ENCODE peak calls at places on chromosomes 5 and 9, in five cellular contexts. E is effector memory CD4-positive, alpha-beta T cell; M is CD8-positive, alpha-beta T cell; J is HL-60; W is A673. N is an unnamed sample. For H3K27me3, the result is how much of the 10 kb centered on the place peaks cover.

GRCh38 chr5:27639005-27639612 is 600.7 kb upstream of the CDH9 start:
- DNase-seq in M (no peak), E (no peak), J (no peak), W (no peak), N (no peak)

GRCh38 chr5:137666109-137666850 is 69.6 kb downstream of the KLHL3 start:
- DNase-seq in M (peak), E (peak), J (peak), W (no peak), N (no peak)

GRCh38 chr5:30209752-30210151 is 983.7 kb upstream of the CDH6 start:
- DNase-seq in E (no peak), M (no peak), J (no peak), W (no peak), N (no peak)

GRCh38 chr9:136726631-136727191 is 14.3 kb downstream of the DIPK1B start:
- DNase-seq in W (peak), J (peak), E (no peak), M (no peak), N (no peak)

GRCh38 chr5:172175263-172175719 is 12.7 kb downstream of the STK10 start:
- DNase-seq in W (no peak), M (peak), E (peak), J (peak), N (no peak)

GRCh38 chr9:131854906-131855504 is 115.1 kb upstream of the RAPGEF1 start:
- DNase-seq in E (no peak), W (no peak), M (no peak), J (no peak), N (no peak)

GRCh38 chr5:55101556-55102276 is 730 bp upstream of the GZMA start:
- DNase-seq in W (no peak), M (no peak), E (no peak), J (no peak), N (no peak)

GRCh38 chr9:114864471-114864870 is 58.6 kb upstream of the TNFSF15 start:
- DNase-seq in W (no peak), J (no peak), E (no peak), M (no peak), N (no peak)

GRCh38 chr9:134326754-134327526 is 685 bp downstream of the RXRA start:
- DNase-seq in M (no peak), W (no peak), E (no peak), J (no peak), N (no peak)

GRCh38 chr9:70413427-70413797 is 1.0 kb downstream of the KLF9 start:
- DNase-seq in E (no peak), W (peak), M (no peak), J (no peak), N (no peak)

GRCh38 chr9:131610231-131610761 is 65.0 kb downstream of the PRRT1B start:
- DNase-seq in W (no peak), J (no peak), M (no peak), E (no peak), N (no peak)

GRCh38 chr9:83986765-83987401 is 6.3 kb downstream of the RMI1 start:
- DNase-seq in W (no peak), M (no peak), J (no peak), E (no peak), N (no peak)

GRCh38 chr9:88534456-88535225 is at the start of gene NXNL2:
- DNase-seq in E (no peak), J (peak), W (peak), M (no peak), N (peak)

GRCh38 chr9:119435066-119435465 is 65.8 kb upstream of the BRINP1 start:
- DNase-seq in M (no peak), J (no peak), E (no peak), W (no peak), N (no peak)

GRCh38 chr9:132488611-132489010 is 78.6 kb downstream of the CFAP77 start:
- DNase-seq in E (no peak), M (no peak), J (no peak), W (peak), N (no peak)

GRCh38 chr9:113985968-113986585 is 92.0 kb downstream of the AMBP start:
- DNase-seq in J (no peak), M (no peak), W (no peak), E (no peak), N (no peak)

GRCh38 chr5:132505641-132506040 is 15.1 kb upstream of the IRF1 start:
- DNase-seq in E (no peak), J (no peak), W (no peak), M (no peak), N (no peak)

GRCh38 chr5:39948867-39949468 is 524.2 kb upstream of the DAB2 start:
- DNase-seq in J (peak), M (peak), W (peak), E (peak), N (peak)

GRCh38 chr5:133109655-133110483 is 58.1 kb downstream of the HSPA4 start:
- DNase-seq in J (no peak), M (no peak), E (no peak), W (no peak), N (no peak)

GRCh38 chr9:21969011-21969935 is 24.9 kb downstream of the CDKN2A start:
- DNase-seq in E (no peak), M (no peak), W (no peak), J (no peak), N (no peak)
- H3K27me3 ChIP-seq in E (half or more), M (half or more), W (under half), J (under half), N (under half)

GRCh38 chr9:27392451-27392850 is 95.5 kb upstream of the EQTN start:
- DNase-seq in J (no peak), W (no peak), M (no peak), E (no peak), N (no peak)

GRCh38 chr9:27394154-27394825 is 97.3 kb upstream of the EQTN start:
- DNase-seq in E (no peak), W (no peak), J (no peak), M (no peak), N (no peak)

GRCh38 chr9:27393054-27393846 is 96.3 kb upstream of the EQTN start:
- DNase-seq in E (no peak), W (no peak), M (no peak), J (no peak), N (no peak)

GRCh38 chr9:27394826-27395201 is 97.9 kb upstream of the EQTN start:
- DNase-seq in E (no peak), W (no peak), J (no peak), M (no peak), N (no peak)

DNA sequence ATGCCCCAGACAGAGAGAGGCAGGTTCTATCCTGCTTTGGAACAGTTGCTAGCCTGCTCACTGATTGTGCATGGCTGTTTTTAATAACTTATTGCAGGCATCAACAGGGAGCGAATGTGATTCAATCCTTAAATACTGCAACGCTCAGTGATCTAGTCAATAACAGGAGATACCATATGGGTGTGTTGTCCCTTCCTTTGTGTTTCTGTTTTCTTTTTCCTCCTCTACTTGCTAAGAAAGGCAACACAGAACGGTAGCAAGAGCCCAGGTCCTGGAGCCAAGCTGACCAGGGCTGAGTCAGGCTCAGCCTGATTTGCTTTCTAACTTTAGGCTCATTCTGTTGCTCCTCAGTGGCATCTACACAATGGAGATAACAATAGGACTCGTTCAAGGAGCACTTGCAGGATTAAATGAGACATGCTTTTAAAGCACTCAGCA is 98.6 kb upstream of the EQTN start:
- DNase-seq in J (no peak), M (no peak), E (no peak), W (no peak), N (no peak)
- H3K27me3 ChIP-seq in J (under half), M (under half), E (under half), W (under half), N (under half)

GRCh38 chr9:7451062-7451461 is 348.5 kb downstream of the DMAC1 start:
- DNase-seq in E (no peak), W (no peak), J (no peak), M (no peak), N (no peak)

GRCh38 chr9:7452378-7452777 is 347.2 kb downstream of the DMAC1 start:
- DNase-seq in W (peak), E (no peak), J (no peak), M (no peak), N (no peak)

GRCh38 chr9:7454490-7455110 is 345.0 kb downstream of the DMAC1 start:
- DNase-seq in M (no peak), J (no peak), W (no peak), E (no peak), N (no peak)
- H3K27me3 ChIP-seq in M (under half), J (under half), W (under half), E (under half), N (under half)

DNA sequence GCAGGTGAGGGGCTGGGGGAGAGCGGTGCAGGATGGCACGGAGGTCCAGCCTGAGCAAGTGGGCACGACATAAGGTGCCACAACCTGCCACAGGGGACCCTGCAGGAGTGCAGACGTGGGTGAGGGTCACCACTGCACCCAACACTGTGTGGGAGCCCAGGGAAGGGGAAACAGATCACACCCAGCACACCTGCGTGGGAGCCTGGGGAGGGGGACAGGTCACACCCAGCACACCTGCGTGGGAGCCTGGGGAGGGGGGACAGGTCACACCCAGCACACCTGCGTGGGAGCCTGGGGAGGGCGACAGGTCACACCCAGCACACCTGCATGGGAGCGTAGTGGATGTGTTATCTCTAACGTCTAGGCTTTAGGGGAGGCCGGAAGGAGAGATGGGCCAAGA is 47.4 kb upstream of the CLPTM1L start:
- DNase-seq in J (no peak), E (no peak), W (no peak), M (no peak), N (no peak)
- H3K27me3 ChIP-seq in J (under half), E (under half), W (half or more), M (under half), N (under half)

GRCh38 chr5:143932584-143932983 is 120.6 kb downstream of the HMHB1 start:
- DNase-seq in W (no peak), E (no peak), J (no peak), M (no peak), N (no peak)

GRCh38 chr5:143931389-143931984 is 119.5 kb downstream of the HMHB1 start:
- DNase-seq in W (no peak), J (no peak), E (no peak), M (no peak), N (no peak)

GRCh38 chr5:143933434-143933833 is 121.5 kb downstream of the HMHB1 start:
- DNase-seq in W (no peak), J (no peak), E (no peak), M (no peak), N (no peak)

GRCh38 chr5:143930561-143930960 is 118.6 kb downstream of the HMHB1 start:
- DNase-seq in J (no peak), W (no peak), E (no peak), M (no peak), N (no peak)

DNA sequence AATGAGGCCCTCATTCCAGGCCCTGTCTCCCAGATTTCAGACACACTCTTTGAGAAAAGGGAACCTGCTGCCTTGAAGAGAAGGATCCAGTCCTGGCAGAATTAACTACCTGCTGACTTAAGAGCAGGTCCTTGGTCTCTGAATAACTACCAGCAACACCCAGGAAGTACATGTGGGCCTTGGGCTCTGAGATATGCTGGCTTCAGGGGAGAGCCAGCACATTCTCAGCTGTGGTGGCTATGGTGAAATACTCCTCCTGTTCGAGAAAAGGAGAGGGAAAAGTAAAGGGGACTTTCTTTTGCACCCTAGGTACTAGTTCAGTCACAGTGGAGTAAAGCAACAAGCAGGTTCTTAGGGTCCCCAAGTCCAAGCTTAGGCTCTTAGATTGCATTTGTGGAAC is 120.0 kb downstream of the HMHB1 start:
- DNase-seq in W (no peak), J (no peak), M (no peak), E (no peak), N (no peak)
- H3K27me3 ChIP-seq in W (under half), J (under half), M (under half), E (under half), N (under half)

GRCh38 chr5:180645609-180646204 is 3.7 kb downstream of the FLT4 start:
- DNase-seq in W (no peak), E (no peak), J (no peak), M (no peak), N (no peak)
- H3K27me3 ChIP-seq in W (under half), E (under half), J (under half), M (under half), N (under half)

DNA sequence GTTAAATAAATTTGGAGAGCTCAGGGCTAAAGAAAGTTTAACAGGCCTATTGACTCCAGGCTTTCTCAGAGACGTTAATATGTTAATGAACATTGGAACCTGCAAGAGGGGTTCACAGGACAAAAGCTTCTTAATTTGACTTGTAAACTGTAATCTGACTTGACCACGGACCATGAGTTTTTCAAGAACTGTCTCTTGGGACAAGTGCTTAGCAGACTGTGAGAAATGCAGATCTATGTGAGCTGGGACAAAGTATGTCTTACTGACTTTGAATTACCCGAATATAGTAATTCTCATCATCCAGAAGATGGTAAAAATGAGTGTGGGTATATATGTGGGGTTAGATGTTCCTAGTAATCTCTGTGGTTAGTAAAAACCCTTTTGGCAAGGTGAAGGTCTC is 186.6 kb downstream of the ATP10B start:
- DNase-seq in W (no peak), M (no peak), J (no peak), E (no peak), N (no peak)
- H3K27me3 ChIP-seq in W (under half), M (under half), J (under half), E (under half), N (under half)

DNA sequence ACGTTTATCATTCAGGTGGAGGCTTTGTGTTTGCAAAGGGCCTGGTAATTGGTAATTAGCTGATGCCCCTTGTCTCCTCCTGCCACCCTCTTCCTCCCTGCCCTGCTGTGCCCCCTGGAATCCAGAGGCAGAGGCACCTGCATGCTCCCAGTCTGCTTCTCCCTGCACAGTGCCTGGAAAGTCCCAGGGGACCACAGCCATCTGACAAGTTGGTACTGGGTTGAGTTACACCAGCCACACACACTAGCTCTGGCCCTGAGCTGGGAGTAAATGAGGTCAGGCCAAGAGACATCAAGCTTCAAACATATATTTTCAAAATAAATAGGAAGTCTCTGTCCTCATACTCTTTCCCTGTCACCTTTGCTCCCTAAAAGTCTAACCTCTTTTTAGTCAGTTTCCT is 56.3 kb downstream of the INSYN2B start:
- DNase-seq in W (no peak), J (no peak), M (no peak), E (no peak), N (no peak)
- H3K27me3 ChIP-seq in W (under half), J (under half), M (under half), E (under half), N (under half)

GRCh38 chr5:179242676-179243075 is 102.6 kb downstream of the ADAMTS2 start:
- DNase-seq in J (no peak), E (no peak), M (no peak), W (no peak), N (no peak)
- H3K27me3 ChIP-seq in J (under half), E (under half), M (under half), W (under half), N (under half)

GRCh38 chr9:124012368-124013262 is 1.0 kb downstream of the LHX2 start:
- DNase-seq in M (no peak), E (no peak), J (no peak), W (no peak), N (no peak)
- H3K27me3 ChIP-seq in M (half or more), E (half or more), J (half or more), W (half or more), N (under half)